ENCODE peak calls at places on chromosomes 5 and 9, in nine cellular contexts. L, K, B, J, Y, U, D, M and A are unnamed samples.

GRCh38 chr5:103706939-103707682 is 144.5 kb upstream of the NUDT12 start:
- DNase-seq in L (no peak), K (no peak), B (no peak), J (no peak), Y (no peak), U (no peak), D (no peak), M (peak; percentile 55), A (no peak)

GRCh38 chr5:61026004-61026403 is 81.0 kb downstream of the NDUFAF2 start:
- DNase-seq in L (no peak), K (no peak), B (no peak), J (no peak), Y (no peak), U (no peak), D (no peak), M (no peak), A (no peak)

GRCh38 chr9:76004526-76004925 is 114.1 kb downstream of the PCSK5 start:
- DNase-seq in L (no peak), K (no peak), B (no peak), J (no peak), Y (no peak), U (no peak), D (no peak), M (no peak), A (no peak)

GRCh38 chr9:10396641-10397040 is 216.2 kb downstream of the PTPRD start:
- DNase-seq in L (no peak), K (no peak), B (no peak), J (no peak), Y (no peak), U (no peak), D (no peak), M (no peak), A (no peak)

GRCh38 chr5:53890490-53890889 is 330.1 kb downstream of the NDUFS4 start:
- DNase-seq in L (no peak), K (no peak), B (no peak), J (no peak), Y (no peak), U (no peak), D (no peak), M (no peak), A (no peak)

GRCh38 chr5:22850981-22851380 is 2.2 kb downstream of the CDH12 start:
- DNase-seq in L (no peak), K (no peak), B (no peak), J (no peak), Y (no peak), U (peak; percentile 2), D (no peak), M (no peak), A (no peak)

GRCh38 chr5:175920506-175920865 is 47.6 kb downstream of the THOC3 start:
- DNase-seq in L (no peak), K (no peak), B (no peak), J (no peak), Y (no peak), U (no peak), D (peak; percentile 15), M (no peak), A (no peak)

GRCh38 chr5:151745071-151745705 is 13.2 kb downstream of the ATOX1 start:
- DNase-seq in L (peak; percentile 73), K (no peak), B (no peak), J (peak; percentile 87), Y (peak; percentile 69), U (peak; percentile 84), D (peak; percentile 90), M (peak; percentile 75), A (peak; percentile 94)

GRCh38 chr5:179559280-179560252 is 9.2 kb downstream of the RUFY1 start:
- DNase-seq in L (peak; percentile 96), K (no peak), B (peak; percentile 84), J (peak; percentile 99), Y (peak; percentile 87), U (peak; percentile 98), D (peak; percentile 99), M (peak; percentile 99), A (peak; percentile 99)

GRCh38 chr9:107465467-107466451 is 23.8 kb downstream of the KLF4 start:
- DNase-seq in L (no peak), K (peak; percentile 64), B (peak; percentile 59), J (peak; percentile 21), Y (peak; percentile 43), U (peak; percentile 45), D (peak; percentile 53), M (peak; percentile 73), A (peak; percentile 74)

GRCh38 chr5:165622864-165623536 is 2117.6 kb downstream of the MAT2B start:
- DNase-seq in L (no peak), K (no peak), B (no peak), J (no peak), Y (no peak), U (no peak), D (peak; percentile 10), M (peak; percentile 3), A (no peak)

GRCh38 chr5:119386945-119387344 is 31.1 kb downstream of the TNFAIP8 start:
- DNase-seq in L (no peak), K (peak; percentile 74), B (no peak), J (no peak), Y (no peak), U (peak; percentile 71), D (no peak), M (peak; percentile 38), A (peak; percentile 58)

GRCh38 chr5:94693043-94693822 is 74.8 kb downstream of the SLF1 start:
- DNase-seq in L (peak; percentile 84), K (no peak), B (no peak), J (no peak), Y (no peak), U (peak; percentile 74), D (peak; percentile 82), M (peak; percentile 82), A (peak; percentile 93)

GRCh38 chr5:74903165-74903787 is 37.1 kb upstream of the FAM169A start:
- DNase-seq in L (no peak), K (peak; percentile 28), B (no peak), J (peak; percentile 56), Y (no peak), U (no peak), D (no peak), M (no peak), A (no peak)

GRCh38 chr5:127556609-127557348 is 39.3 kb downstream of the PRRC1 start:
- DNase-seq in L (no peak), K (no peak), B (no peak), J (no peak), Y (no peak), U (no peak), D (no peak), M (no peak), A (no peak)

GRCh38 chr9:113536483-113537226 is 73.1 kb downstream of the RGS3 start:
- DNase-seq in L (no peak), K (no peak), B (no peak), J (no peak), Y (no peak), U (no peak), D (no peak), M (peak; percentile 69), A (peak; percentile 43)

GRCh38 chr9:130288926-130289705 is 23.6 kb downstream of the HMCN2 start:
- DNase-seq in L (no peak), K (no peak), B (no peak), J (no peak), Y (no peak), U (no peak), D (no peak), M (no peak), A (no peak)

GRCh38 chr9:4296217-4296616 is 3.7 kb downstream of the GLIS3 start:
- DNase-seq in L (no peak), K (no peak), B (no peak), J (no peak), Y (no peak), U (no peak), D (no peak), M (no peak), A (no peak)
- TF ChIP-seq CTCF in L (peak; percentile 6), K (no peak), B (no peak), J (no peak), Y (no peak), U (peak; percentile 21), D (no peak), M (no peak), A (peak; percentile 9)

GRCh38 chr9:134025606-134026541 is 593 bp downstream of the BRD3OS start:
- DNase-seq in L (no peak), K (peak; percentile 40), B (peak; percentile 38), J (peak; percentile 35), Y (no peak), U (peak; percentile 14), D (peak; percentile 42), M (peak; percentile 49), A (peak; percentile 48)
- TF ChIP-seq CTCF in L (peak; percentile 31), K (peak; percentile 26), B (no peak), J (no peak), Y (no peak), U (peak; percentile 52), D (peak; percentile 21), M (peak; percentile 38), A (peak; percentile 33)

GRCh38 chr5:172805736-172806255 is 28.3 kb upstream of the ERGIC1 start:
- DNase-seq in L (no peak), K (no peak), B (no peak), J (no peak), Y (no peak), U (no peak), D (no peak), M (no peak), A (no peak)

GRCh38 chr5:172807766-172808311 is 26.2 kb upstream of the ERGIC1 start:
- DNase-seq in L (no peak), K (no peak), B (no peak), J (no peak), Y (no peak), U (no peak), D (no peak), M (no peak), A (no peak)

GRCh38 chr5:172806897-172807672 is 27.0 kb upstream of the ERGIC1 start:
- DNase-seq in L (no peak), K (peak; percentile 95), B (no peak), J (peak; percentile 75), Y (peak; percentile 80), U (peak; percentile 91), D (peak; percentile 87), M (peak; percentile 96), A (peak; percentile 94)

GRCh38 chr5:172802585-172803176 is 31.4 kb upstream of the ERGIC1 start:
- DNase-seq in L (no peak), K (peak; percentile 87), B (no peak), J (no peak), Y (no peak), U (peak; percentile 82), D (peak; percentile 67), M (peak; percentile 85), A (peak; percentile 69)

DNA sequence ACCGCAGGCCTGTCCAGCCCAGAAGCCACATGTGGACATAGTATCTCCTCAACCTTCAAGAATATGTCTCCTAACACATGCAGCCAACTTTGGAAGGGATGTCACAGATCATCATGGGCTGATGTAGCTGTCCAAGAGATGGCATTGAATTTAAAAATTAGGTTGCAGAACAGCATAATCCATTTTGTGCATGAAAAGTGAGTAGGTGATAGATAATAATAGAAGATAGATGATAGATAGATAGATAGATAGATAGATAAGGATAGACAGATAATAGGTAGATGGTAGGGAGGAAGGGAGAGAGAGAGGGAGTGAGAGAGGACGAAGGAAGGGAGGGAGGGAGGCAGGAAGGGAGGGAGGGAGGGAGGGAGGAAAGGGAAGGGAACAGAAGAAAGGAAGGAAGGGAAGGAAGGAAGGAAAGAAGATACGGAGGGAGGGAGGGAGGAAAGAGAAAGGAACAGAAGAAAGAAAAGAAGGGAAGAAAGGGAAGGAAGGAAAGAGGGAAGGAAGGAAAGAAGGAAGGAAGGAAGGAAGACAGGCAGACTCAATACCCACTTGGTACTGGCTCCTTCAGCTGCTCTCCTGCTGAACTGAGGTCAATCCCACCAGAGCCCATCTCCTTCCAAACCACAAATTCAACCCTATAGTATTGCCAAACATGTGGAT is 28.9 kb upstream of the ERGIC1 start:
- DNase-seq in L (no peak), K (no peak), B (no peak), J (no peak), Y (no peak), U (no peak), D (no peak), M (no peak), A (no peak)
- TF ChIP-seq CTCF in L (no peak), K (no peak), B (no peak), J (no peak), Y (no peak), U (no peak), D (no peak), M (no peak), A (no peak)

GRCh38 chr5:167582263-167582662 is 709.2 kb upstream of the WWC1 start:
- DNase-seq in L (no peak), K (no peak), B (no peak), J (no peak), Y (no peak), U (no peak), D (peak; percentile 38), M (peak; percentile 18), A (peak; percentile 49)
- TF ChIP-seq CTCF in L (peak; percentile 13), K (no peak), B (no peak), J (no peak), Y (no peak), U (no peak), D (peak; percentile 16), M (peak; percentile 13), A (no peak)